ENCODE peak calls at places on chromosomes 4 and X, in seven cellular contexts. P is kidney epithelial cell; Y is RWPE1; X is activated CD8-positive, alpha-beta T cell treated with anti-CD3 and anti-CD28 coated beads for 36 hours; V is neural progenitor cell; J is endothelial cell; R is GM10248. B is an unnamed sample.

GRCh38 chr4:123198706-123199105 is 197.9 kb upstream of the SPRY1 start:
- DNase-seq in P (no peak), Y (no peak), X (no peak), V (no peak), J (no peak), R (no peak), B (no peak)

GRCh38 chrX:149898554-149898953 is 17.6 kb downstream of the MAGEA8 start:
- DNase-seq in P (no peak), Y (no peak), X (peak; percentile 12), V (no peak), J (no peak), R (no peak), B (no peak)

GRCh38 chr4:152159773-152160172 is 376.1 kb downstream of the FBXW7 start:
- DNase-seq in P (no peak), Y (no peak), X (no peak), V (no peak), J (no peak), R (no peak), B (no peak)

GRCh38 chrX:54921427-54922021 is 900 bp downstream of the TRO start:
- DNase-seq in P (peak; percentile 5), Y (no peak), X (peak; percentile 56), V (peak; percentile 92), J (peak; percentile 72), R (peak; percentile 65), B (no peak)

GRCh38 chr4:39528056-39528465 is 822 bp upstream of the UGDH start:
- DNase-seq in P (no peak), Y (peak; percentile 77), X (no peak), V (no peak), J (no peak), R (no peak), B (peak; percentile 77)

GRCh38 chrX:150269613-150270254 is 93.4 kb upstream of the MAMLD1 start:
- DNase-seq in P (peak; percentile 64), Y (no peak), X (no peak), V (no peak), J (no peak), R (no peak), B (no peak)

GRCh38 chr4:153114771-153115321 is 89.4 kb upstream of the TRIM2 start:
- DNase-seq in P (no peak), Y (peak; percentile 38), X (peak; percentile 79), V (no peak), J (no peak), R (no peak), B (peak; percentile 83)

GRCh38 chrX:69285881-69286545 is 120.8 kb upstream of the PJA1 start:
- DNase-seq in P (no peak), Y (peak; percentile 59), X (peak; percentile 53), V (peak; percentile 82), J (peak; percentile 57), R (peak; percentile 76), B (peak; percentile 45)

GRCh38 chr4:73417973-73418372 is 13.9 kb downstream of the ALB start:
- DNase-seq in P (no peak), Y (no peak), X (no peak), V (peak; percentile 23), J (peak; percentile 10), R (no peak), B (peak; percentile 40)

GRCh38 chr4:8283161-8283560 is 13.6 kb downstream of the HTRA3 start:
- DNase-seq in P (no peak), Y (no peak), X (no peak), V (no peak), J (no peak), R (no peak), B (no peak)

GRCh38 chrX:346034-346813 is 27.6 kb upstream of the GTPBP6 start:
- DNase-seq in P (no peak), Y (no peak), X (no peak), V (no peak), J (no peak), R (no peak), B (no peak)

GRCh38 chr4:92014060-92014459 is 289.7 kb upstream of the GRID2 start:
- DNase-seq in P (no peak), Y (no peak), X (no peak), V (no peak), J (no peak), R (no peak), B (no peak)

DNA sequence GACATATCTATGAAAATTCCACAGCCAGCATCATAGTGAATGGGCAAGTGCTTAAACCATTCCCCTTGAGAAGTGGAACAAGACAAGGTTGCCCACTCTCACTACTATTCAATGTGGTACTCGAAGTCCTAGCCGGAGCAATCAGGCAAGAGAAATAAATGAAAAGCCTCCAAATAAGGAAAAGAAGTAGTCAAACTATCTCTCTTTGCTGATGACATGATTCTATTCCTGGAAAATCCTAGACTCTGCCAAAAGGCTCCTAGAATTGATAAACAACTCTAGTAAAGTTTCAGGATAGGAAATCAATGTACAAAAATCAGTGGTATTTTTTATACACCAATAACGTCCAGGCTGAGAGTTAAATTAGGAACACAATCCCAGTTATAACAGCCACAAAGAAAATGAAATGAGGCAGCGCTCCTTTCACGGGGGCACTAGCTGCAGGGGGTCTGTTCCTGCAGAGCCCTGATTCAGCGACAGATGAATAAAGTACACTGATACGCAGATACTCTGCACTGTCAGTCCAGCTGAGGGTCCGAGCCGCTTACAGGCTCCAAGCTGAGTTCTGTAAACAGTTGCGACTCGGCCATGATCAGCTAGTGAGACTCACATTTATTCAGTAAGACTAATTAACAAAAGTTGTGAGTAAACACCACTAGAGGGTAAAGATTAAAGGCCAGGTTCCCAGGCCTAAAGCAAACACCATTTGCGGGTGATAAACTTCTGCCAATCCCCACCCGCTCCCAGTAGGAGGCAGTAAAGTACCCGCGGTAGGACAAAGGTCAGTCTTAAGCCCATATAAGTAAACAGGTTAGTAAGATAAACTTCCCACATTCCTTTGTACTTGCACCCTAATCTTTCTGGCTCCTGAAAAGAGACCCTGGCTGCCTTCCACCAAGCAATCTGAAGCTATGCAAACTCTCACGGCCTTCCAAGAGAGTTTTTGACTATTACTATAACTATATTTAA is 290.6 kb upstream of the GRID2 start:
- DNase-seq in P (no peak), Y (no peak), X (no peak), V (peak; percentile 65), J (peak; percentile 21), R (no peak), B (no peak)
- TF ChIP-seq CTCF in P (no peak), Y (no peak), X (no peak), V (peak; percentile 71), J (peak; percentile 37), R (peak; percentile 4), B (no peak)

DNA sequence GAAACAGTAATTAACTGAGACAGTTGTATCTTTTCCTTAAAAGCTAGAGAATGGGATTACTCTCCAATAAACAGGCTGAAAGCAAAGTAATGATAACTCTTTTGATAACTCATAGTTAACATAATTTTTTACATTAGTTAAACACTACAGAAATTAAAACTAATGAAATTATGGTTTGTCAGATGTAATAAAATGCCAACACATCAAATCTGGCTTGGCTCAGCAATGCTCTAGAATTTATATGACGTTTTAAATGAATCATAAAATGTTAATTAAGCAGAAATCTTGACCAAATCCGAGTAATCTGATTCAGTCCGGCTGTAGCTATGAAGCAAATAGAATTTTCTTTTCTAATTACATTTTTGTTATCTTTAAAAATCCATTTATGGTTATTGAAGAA is 244.2 kb upstream of the NR3C2 start:
- DNase-seq in P (no peak), Y (no peak), X (no peak), V (no peak), J (no peak), R (no peak), B (no peak)
- TF ChIP-seq CTCF in P (no peak), Y (no peak), X (no peak), V (no peak), J (no peak), R (no peak), B (no peak)

DNA sequence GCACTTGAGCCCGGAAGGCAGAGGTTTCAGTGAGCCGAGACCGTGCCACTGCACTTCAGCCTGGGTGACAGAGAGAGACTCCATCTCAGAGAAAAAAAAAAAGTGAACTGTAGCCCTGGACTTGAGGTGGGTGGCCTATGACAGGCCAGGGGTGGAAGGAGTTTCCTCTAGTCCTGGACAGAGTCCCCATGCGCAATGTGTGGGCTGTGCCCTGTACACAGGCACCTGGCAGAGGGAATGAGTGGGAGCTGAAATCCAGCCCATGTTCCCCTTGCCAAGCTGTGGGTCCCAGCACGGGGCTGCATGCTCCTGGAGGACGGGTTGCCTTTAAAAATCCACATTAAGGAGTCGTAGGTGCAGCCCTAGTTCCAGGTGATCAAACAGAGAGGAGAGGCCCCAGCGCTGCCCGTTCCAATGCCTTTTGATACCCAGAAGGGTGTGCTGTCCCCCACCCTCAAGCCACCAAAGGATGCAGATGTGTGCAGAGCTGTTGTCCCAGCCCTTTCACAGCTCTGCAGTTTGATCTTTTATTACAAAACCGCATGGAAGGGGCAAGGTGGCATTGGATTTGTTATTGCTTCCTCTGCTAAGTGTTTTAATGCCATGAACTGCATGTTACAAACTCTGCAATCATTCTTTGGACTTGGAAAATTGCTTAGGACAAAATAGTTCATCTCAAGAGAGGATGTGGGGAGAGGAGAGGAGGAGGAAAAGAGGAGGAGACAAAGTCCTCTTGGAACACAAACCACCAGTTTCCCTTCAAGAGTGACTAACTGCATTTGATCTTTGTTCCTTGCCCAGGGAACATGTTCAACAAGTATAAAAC is 38.0 kb upstream of the PDK3 start:
- DNase-seq in P (no peak), Y (no peak), X (no peak), V (no peak), J (no peak), R (no peak), B (no peak)
- TF ChIP-seq CTCF in P (no peak), Y (no peak), X (no peak), V (no peak), J (no peak), R (no peak), B (no peak)

GRCh38 chr4:3417448-3417847 is 24.3 kb upstream of the HGFAC start:
- DNase-seq in P (no peak), Y (no peak), X (no peak), V (no peak), J (no peak), R (no peak), B (no peak)

GRCh38 chr4:3416821-3417221 is 24.9 kb upstream of the HGFAC start:
- DNase-seq in P (no peak), Y (no peak), X (no peak), V (no peak), J (no peak), R (no peak), B (no peak)

GRCh38 chr4:3419836-3420605 is 21.7 kb upstream of the HGFAC start:
- DNase-seq in P (no peak), Y (no peak), X (no peak), V (no peak), J (no peak), R (no peak), B (no peak)

GRCh38 chr4:3416270-3416669 is 25.5 kb upstream of the HGFAC start:
- DNase-seq in P (no peak), Y (no peak), X (no peak), V (no peak), J (no peak), R (no peak), B (no peak)

GRCh38 chr4:3418029-3418762 is 23.6 kb upstream of the HGFAC start:
- DNase-seq in P (no peak), Y (no peak), X (no peak), V (no peak), J (no peak), R (no peak), B (no peak)
- TF ChIP-seq CTCF in P (no peak), Y (no peak), X (no peak), V (peak; percentile 18), J (no peak), R (no peak), B (no peak)